ENCODE peak calls at places on chromosomes 2 and 18, in six cellular contexts. A, E, K, F, M and B are unnamed samples.

GRCh38 chr2:203790134-203790533 is 77.4 kb upstream of the CTLA4 start:
- DNase-seq in F (no peak), A (no peak), K (peak), E (no peak), M (no peak), B (peak)

GRCh38 chr2:190562121-190562520 is 27.6 kb upstream of the NEMP2 start:
- DNase-seq in M (no peak), F (no peak), A (no peak), K (no peak), E (no peak), B (no peak)

GRCh38 chr2:215826838-215827441 is 186.4 kb downstream of the MREG start:
- DNase-seq in K (peak), E (no peak), F (no peak), A (no peak), M (no peak), B (peak)

GRCh38 chr2:109377976-109378375 is 235.8 kb downstream of the SEPTIN10 start:
- DNase-seq in E (no peak), M (no peak), K (no peak), F (peak), A (no peak), B (no peak)

GRCh38 chr2:101559576-101559975 is 84.7 kb upstream of the RFX8 start:
- DNase-seq in M (no peak), E (no peak), A (no peak), K (peak), F (no peak), B (peak)

GRCh38 chr2:175605989-175606841 is 395.9 kb downstream of the LNPK start:
- DNase-seq in A (no peak), K (no peak), M (no peak), F (no peak), E (no peak), B (peak)

GRCh38 chr2:142190805-142191204 is 60.0 kb upstream of the LRP1B start:
- DNase-seq in E (no peak), M (no peak), K (peak), F (no peak), A (no peak), B (peak)

GRCh38 chr2:224160917-224161316 is 121.8 kb upstream of the SERPINE2 start:
- DNase-seq in K (no peak), A (no peak), M (no peak), F (no peak), E (no peak), B (peak)

GRCh38 chr2:168515502-168515901 is 59.4 kb downstream of the CERS6 start:
- DNase-seq in K (peak), A (no peak), E (no peak), F (no peak), M (no peak), B (peak)

GRCh38 chr18:13240060-13240725 is 21.6 kb downstream of the LDLRAD4 start:
- DNase-seq in F (no peak), E (no peak), M (no peak), K (no peak), A (no peak), B (no peak)

GRCh38 chr2:122530812-122531211 is 775.4 kb downstream of the TSN start:
- DNase-seq in F (no peak), K (no peak), E (no peak), A (no peak), M (no peak), B (no peak)

GRCh38 chr2:145012214-145012670 is 492.3 kb upstream of the ZEB2 start:
- DNase-seq in E (no peak), M (no peak), F (no peak), K (peak), A (no peak), B (peak)